ENCODE peak calls at places on chromosomes 16 and 17, in six cellular contexts. K is neural progenitor cell, L is fibroblast of the aortic adventitia, G is lower leg skin, U is GM23338, X is IMR-90. C is an unnamed sample.

GRCh38 chr17:8941980-8942617 is 23.4 kb downstream of the PIK3R5 start:
- DNase-seq in K (no peak), L (no peak), G (no peak), U (no peak), X (no peak), C (no peak)

GRCh38 chr17:17693253-17693954 is 12.1 kb downstream of the RAI1 start:
- DNase-seq in K (peak; percentile 85), L (no peak), G (no peak), U (peak; percentile 71), X (no peak), C (no peak)

GRCh38 chr16:31452631-31453106 is 6.6 kb upstream of the ARMC5 start:
- DNase-seq in K (no peak), L (peak; percentile 94), G (no peak), U (peak; percentile 42), X (peak; percentile 94), C (peak; percentile 87)

GRCh38 chr16:10069374-10069773 is 112.9 kb downstream of the GRIN2A start:
- DNase-seq in K (no peak), L (no peak), G (no peak), U (no peak), X (no peak), C (no peak)

GRCh38 chr17:51813166-51813783 is 345.2 kb downstream of the CA10 start:
- DNase-seq in K (no peak), L (no peak), G (no peak), U (no peak), X (no peak), C (no peak)

GRCh38 chr16:77290451-77291110 is 91.4 kb downstream of the SYCE1L start:
- DNase-seq in K (no peak), L (peak; percentile 68), G (no peak), U (peak; percentile 19), X (peak; percentile 59), C (peak; percentile 62)

GRCh38 chr16:73166394-73166971 is 118.6 kb upstream of the ZFHX3 start:
- DNase-seq in K (peak; percentile 32), L (peak; percentile 65), G (no peak), U (peak; percentile 37), X (no peak), C (no peak)

GRCh38 chr17:2222901-2223616 is 80.5 kb downstream of the SMG6 start:
- DNase-seq in K (peak; percentile 21), L (peak; percentile 95), G (peak; percentile 57), U (no peak), X (peak; percentile 80), C (peak; percentile 60)

GRCh38 chr16:30561212-30561816 is 3.1 kb upstream of the ZNF764 start:
- DNase-seq in K (peak; percentile 16), L (no peak), G (no peak), U (peak; percentile 69), X (no peak), C (no peak)

GRCh38 chr16:46862555-46863447 is 21.4 kb upstream of the GPT2 start:
- DNase-seq in K (no peak), L (no peak), G (no peak), U (no peak), X (peak; percentile 37), C (no peak)

GRCh38 chr17:63446218-63446980 is at the start of gene CYB561:
- DNase-seq in K (peak; percentile 82), L (peak; percentile 54), G (peak; percentile 63), U (peak; percentile 82), X (peak; percentile 29), C (peak; percentile 35)

GRCh38 chr17:61463068-61463980 is 11.1 kb downstream of the TBX4 start:
- DNase-seq in K (no peak), L (no peak), G (no peak), U (peak; percentile 67), X (no peak), C (no peak)

GRCh38 chr16:9090101-9090959 is 1.1 kb upstream of the HAPSTR1 start:
- DNase-seq in K (peak; percentile 80), L (no peak), G (peak; percentile 32), U (peak; percentile 64), X (no peak), C (no peak)

GRCh38 chr17:17698371-17698770 is 17.1 kb downstream of the RAI1 start:
- DNase-seq in K (peak; percentile 51), L (no peak), G (no peak), U (peak; percentile 79), X (no peak), C (no peak)

GRCh38 chr17:57327176-57327970 is 71.0 kb downstream of the MSI2 start:
- DNase-seq in K (no peak), L (no peak), G (no peak), U (no peak), X (no peak), C (no peak)

GRCh38 chr16:46649571-46649970 is 28.4 kb upstream of the SHCBP1 start:
- DNase-seq in K (no peak), L (peak; percentile 84), G (no peak), U (no peak), X (peak; percentile 51), C (peak; percentile 46)

GRCh38 chr17:37607637-37608368 is 1.4 kb downstream of the SYNRG start:
- DNase-seq in K (peak; percentile 2), L (no peak), G (no peak), U (no peak), X (no peak), C (no peak)

GRCh38 chr16:4801962-4802658 is at the start of gene ROGDI:
- DNase-seq in K (peak; percentile 94), L (peak; percentile 51), G (peak; percentile 69), U (peak; percentile 96), X (peak; percentile 12), C (peak; percentile 35)

GRCh38 chr17:83173180-83173996 is 94.0 kb downstream of the METRNL start:
- DNase-seq in K (no peak), L (no peak), G (no peak), U (no peak), X (no peak), C (no peak)

GRCh38 chr16:102060-102855 is 24.2 kb downstream of the MPG start:
- DNase-seq in K (no peak), L (peak; percentile 69), G (no peak), U (no peak), X (peak; percentile 31), C (peak; percentile 53)

GRCh38 chr17:41530062-41531048 is 2.2 kb upstream of the KRT19 start:
- DNase-seq in K (no peak), L (peak; percentile 97), G (no peak), U (no peak), X (peak; percentile 93), C (peak; percentile 87)

GRCh38 chr17:18851206-18851605 is 6.7 kb upstream of the PRPSAP2 start:
- DNase-seq in K (no peak), L (no peak), G (no peak), U (no peak), X (no peak), C (no peak)

GRCh38 chr17:65154770-65155589 is 17.8 kb downstream of the RGS9 start:
- DNase-seq in K (no peak), L (peak; percentile 16), G (no peak), U (no peak), X (peak; percentile 83), C (peak; percentile 38)

GRCh38 chr16:49453001-49453400 is 79.4 kb downstream of the C16orf78 start:
- DNase-seq in K (no peak), L (no peak), G (no peak), U (no peak), X (no peak), C (no peak)

GRCh38 chr16:74984670-74985411 is at the start of gene WDR59:
- DNase-seq in K (peak; percentile 100), L (peak; percentile 98), G (peak; percentile 100), U (peak; percentile 100), X (peak; percentile 99), C (peak; percentile 99)
- TF ChIP-seq CTCF in K (no peak), L (no peak), G (no peak), U (no peak), X (no peak), C (no peak)

DNA sequence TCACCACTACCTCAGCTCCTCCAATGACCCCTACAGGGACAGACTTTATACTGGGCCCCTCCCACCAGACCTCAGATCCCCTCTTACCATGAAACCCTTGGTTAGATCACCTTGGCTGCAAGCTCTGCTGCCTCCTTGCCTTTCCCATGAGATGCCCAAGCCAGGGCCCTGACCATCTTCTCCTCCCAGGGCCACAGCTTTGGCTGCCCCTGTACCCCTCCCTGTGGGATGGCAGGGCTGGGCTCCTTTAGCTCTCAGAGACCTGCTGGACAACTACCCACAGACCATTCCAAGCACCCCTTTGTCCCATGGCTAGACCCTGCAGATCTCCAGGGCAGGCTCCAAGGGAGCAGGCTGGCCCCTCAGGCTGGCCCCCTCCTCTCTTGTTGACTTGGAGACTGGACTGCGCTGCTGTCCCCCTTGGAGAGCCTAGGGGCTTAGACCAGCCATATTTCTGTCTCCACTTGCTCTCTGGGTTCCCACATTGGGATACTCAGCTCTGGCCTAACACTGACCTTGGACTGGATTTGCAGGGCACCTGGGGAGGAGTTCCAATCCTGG is 1692.7 kb downstream of the TP53TG3F start:
- DNase-seq in K (no peak), L (no peak), G (no peak), U (no peak), X (no peak), C (no peak)
- H3K4me3 ChIP-seq in K (no peak overlapping the region), L (no peak overlapping the region), G (no peak overlapping the region), U (no peak overlapping the region), X (no peak overlapping the region), C (no peak overlapping the region)

DNA sequence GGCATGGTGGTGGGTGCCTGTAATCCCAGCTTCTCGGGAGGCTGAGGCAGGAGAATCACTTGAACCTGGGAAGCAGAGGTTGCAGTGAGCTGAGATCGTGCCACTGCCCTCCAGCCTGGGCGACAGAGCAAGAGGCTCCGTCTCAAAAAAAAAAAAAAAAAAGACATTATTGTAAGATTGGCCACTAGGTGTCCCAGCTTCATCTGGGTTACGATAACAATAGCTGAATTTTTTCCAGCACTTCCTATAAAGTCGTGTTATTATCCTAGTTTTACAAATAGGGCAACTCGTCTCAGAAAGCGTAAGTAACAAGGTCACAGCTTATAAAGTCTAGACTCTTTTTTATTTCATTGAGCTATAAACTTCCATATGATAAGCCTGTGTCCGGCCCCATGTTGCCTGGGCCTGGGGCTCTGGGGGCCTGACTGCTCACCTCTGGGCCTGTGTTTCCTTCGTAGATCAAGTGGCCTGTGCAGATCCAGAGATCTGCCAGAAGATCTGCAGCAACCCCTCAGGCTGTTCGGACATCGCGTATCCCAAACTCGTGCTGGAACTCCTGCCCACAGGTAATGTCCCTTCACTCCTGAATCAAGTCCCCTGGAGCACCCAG is 60.5 kb downstream of the SLC5A11 start:
- DNase-seq in K (no peak), L (peak; percentile 49), G (no peak), U (peak; percentile 43), X (peak; percentile 26), C (peak; percentile 36)
- TF ChIP-seq CTCF in K (peak; percentile 54), L (peak; percentile 53), G (no peak), U (peak; percentile 35), X (peak; percentile 48), C (peak; percentile 39)

DNA sequence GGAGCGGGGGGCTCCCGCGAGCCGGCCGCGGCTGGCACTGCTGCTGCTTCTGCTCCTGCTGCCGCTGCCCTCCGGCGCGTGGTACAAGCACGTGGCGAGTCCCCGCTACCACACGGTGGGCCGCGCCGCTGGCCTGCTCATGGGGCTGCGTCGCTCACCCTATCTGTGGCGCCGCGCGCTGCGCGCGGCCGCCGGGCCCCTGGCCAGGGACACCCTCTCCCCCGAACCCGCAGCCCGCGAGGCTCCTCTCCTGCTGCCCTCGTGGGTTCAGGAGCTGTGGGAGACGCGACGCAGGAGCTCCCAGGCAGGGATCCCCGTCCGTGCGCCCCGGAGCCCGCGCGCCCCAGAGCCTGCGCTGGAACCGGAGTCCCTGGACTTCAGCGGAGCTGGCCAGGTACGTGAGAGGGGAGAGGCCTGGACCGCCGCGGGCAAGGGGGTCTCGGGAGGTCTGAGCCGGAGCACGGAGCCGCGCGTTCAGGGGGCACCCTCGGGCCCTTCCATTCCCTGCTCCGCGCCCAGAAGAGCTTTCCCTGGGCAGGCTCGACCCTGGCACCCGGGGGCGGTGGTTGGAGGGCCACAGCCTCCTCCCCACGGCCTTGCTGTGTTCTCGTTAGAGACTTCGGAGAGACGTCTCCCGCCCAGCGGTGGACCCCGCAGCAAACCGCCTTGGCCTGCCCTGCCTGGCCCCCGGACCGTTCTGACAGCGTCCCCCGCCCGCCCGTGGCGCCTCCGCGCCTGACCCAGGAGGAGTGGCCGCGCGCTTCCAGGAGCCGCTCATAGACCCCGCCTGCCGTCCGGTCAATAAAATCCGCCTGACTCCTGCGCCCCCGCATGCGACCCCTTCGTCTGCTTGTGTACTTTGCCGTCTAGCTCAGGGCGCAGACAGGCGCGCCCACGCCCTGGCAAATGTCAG is 590 bp downstream of the NPW start:
- DNase-seq in K (peak; percentile 70), L (no peak), G (no peak), U (peak; percentile 64), X (no peak), C (no peak)
- H3K4me3 ChIP-seq in K (peak overlapping the region; percentile 44), L (no peak overlapping the region), G (no peak overlapping the region), U (peak overlapping the region; percentile 62), X (no peak overlapping the region), C (no peak overlapping the region)